ENCODE peak calls at places on chromosomes 16 and 17, in eight cellular contexts. U is suprapubic skin, J is GM10248, R is progenitor cell of endocrine pancreas, W is A549, C is lower leg skin, T is GM12865, D is astrocyte of the spinal cord. V is an unnamed sample.

GRCh38 chr17:20009052-20009301 is 182 bp upstream of the SPECC1 start:
- DNase-seq in U (no peak), J (no peak), R (no peak), W (peak), C (no peak), T (no peak), D (peak), V (no peak)

GRCh38 chr17:8075081-8075480 is 12.4 kb downstream of the ALOX12B start:
- DNase-seq in U (no peak), J (no peak), R (no peak), W (no peak), C (no peak), T (no peak), D (no peak), V (no peak)

GRCh38 chr17:27588354-27588753 is 42.6 kb upstream of the LGALS9 start:
- DNase-seq in U (no peak), J (no peak), R (no peak), W (no peak), C (no peak), T (no peak), D (no peak), V (no peak)

GRCh38 chr16:27083861-27084261 is 17.1 kb downstream of the C16orf82 start:
- DNase-seq in U (peak), J (no peak), R (no peak), W (no peak), C (no peak), T (no peak), D (no peak), V (no peak)

GRCh38 chr16:22203091-22203490 is 3.0 kb upstream of the EEF2K start:
- DNase-seq in U (no peak), J (no peak), R (no peak), W (no peak), C (no peak), T (no peak), D (no peak), V (no peak)

GRCh38 chr17:6524520-6524919 is 31.8 kb downstream of the PITPNM3 start:
- DNase-seq in U (no peak), J (no peak), R (no peak), W (peak), C (no peak), T (no peak), D (no peak), V (no peak)

GRCh38 chr17:76039121-76039520 is 12.0 kb upstream of the EVPL start:
- DNase-seq in U (no peak), J (no peak), R (no peak), W (no peak), C (no peak), T (no peak), D (peak), V (no peak)

GRCh38 chr16:1640261-1640956 is 28.2 kb downstream of the CRAMP1 start:
- DNase-seq in U (no peak), J (no peak), R (no peak), W (no peak), C (no peak), T (no peak), D (no peak), V (no peak)

GRCh38 chr17:75457047-75457654 is 716 bp downstream of the TMEM94 start:
- DNase-seq in U (no peak), J (no peak), R (no peak), W (no peak), C (no peak), T (peak), D (peak), V (no peak)

GRCh38 chr16:85843471-85844168 is 44.1 kb downstream of the COX4I1 start:
- DNase-seq in U (no peak), J (no peak), R (no peak), W (no peak), C (no peak), T (no peak), D (no peak), V (no peak)

GRCh38 chr17:35315283-35315682 is 58.1 kb downstream of the SLFN11 start:
- DNase-seq in U (no peak), J (no peak), R (no peak), W (no peak), C (peak), T (no peak), D (peak), V (no peak)

GRCh38 chr17:28372203-28372944 is 880 bp downstream of the SARM1 start:
- DNase-seq in U (no peak), J (peak), R (no peak), W (no peak), C (no peak), T (peak), D (peak), V (no peak)

GRCh38 chr16:305916-306315 is 23.0 kb downstream of the PDIA2 start:
- DNase-seq in U (no peak), J (no peak), R (no peak), W (no peak), C (no peak), T (no peak), D (no peak), V (no peak)

GRCh38 chr16:23148513-23149266 is 562 bp downstream of the USP31 start:
- DNase-seq in U (peak), J (peak), R (peak), W (peak), C (peak), T (peak), D (peak), V (peak)

GRCh38 chr16:23594186-23594585 is 1.9 kb downstream of the NDUFAB1 start:
- DNase-seq in U (no peak), J (no peak), R (no peak), W (no peak), C (no peak), T (no peak), D (no peak), V (no peak)

GRCh38 chr17:16872836-16873653 is 98.9 kb downstream of the TNFRSF13B start:
- DNase-seq in U (no peak), J (peak), R (peak), W (peak), C (no peak), T (peak), D (no peak), V (peak)

GRCh38 chr16:11084484-11085024 is 140.2 kb downstream of the CLEC16A start:
- DNase-seq in U (no peak), J (no peak), R (no peak), W (no peak), C (no peak), T (no peak), D (peak), V (no peak)

GRCh38 chr17:81681672-81682071 is 1.9 kb downstream of the ARL16 start:
- DNase-seq in U (peak), J (no peak), R (no peak), W (no peak), C (no peak), T (no peak), D (no peak), V (no peak)

GRCh38 chr17:43392397-43392796 is 6.4 kb upstream of the ARL4D start:
- DNase-seq in U (no peak), J (no peak), R (no peak), W (no peak), C (no peak), T (no peak), D (no peak), V (no peak)

GRCh38 chr16:15055141-15056053 is 477 bp downstream of the NTAN1 start:
- DNase-seq in U (peak), J (no peak), R (no peak), W (peak), C (peak), T (peak), D (peak), V (peak)

GRCh38 chr17:60174035-60174434 is 24.3 kb downstream of the CA4 start:
- DNase-seq in U (no peak), J (no peak), R (no peak), W (no peak), C (no peak), T (no peak), D (no peak), V (no peak)

GRCh38 chr17:10031606-10032005 is 126.5 kb upstream of the RCVRN start:
- DNase-seq in U (no peak), J (no peak), R (no peak), W (no peak), C (no peak), T (no peak), D (no peak), V (no peak)

GRCh38 chr16:89350701-89351380 is 133.3 kb downstream of the ZNF778 start:
- DNase-seq in U (no peak), J (no peak), R (no peak), W (no peak), C (no peak), T (no peak), D (no peak), V (no peak)

GRCh38 chr16:65697061-65697460 is 575.2 kb upstream of the CDH11 start:
- DNase-seq in U (no peak), J (no peak), R (no peak), W (no peak), C (no peak), T (no peak), D (no peak), V (no peak)
- TF ChIP-seq CTCF in U (no peak), J (no peak), R (no peak), W (no peak), C (no peak), T (no peak), D (peak), V (no peak)

DNA sequence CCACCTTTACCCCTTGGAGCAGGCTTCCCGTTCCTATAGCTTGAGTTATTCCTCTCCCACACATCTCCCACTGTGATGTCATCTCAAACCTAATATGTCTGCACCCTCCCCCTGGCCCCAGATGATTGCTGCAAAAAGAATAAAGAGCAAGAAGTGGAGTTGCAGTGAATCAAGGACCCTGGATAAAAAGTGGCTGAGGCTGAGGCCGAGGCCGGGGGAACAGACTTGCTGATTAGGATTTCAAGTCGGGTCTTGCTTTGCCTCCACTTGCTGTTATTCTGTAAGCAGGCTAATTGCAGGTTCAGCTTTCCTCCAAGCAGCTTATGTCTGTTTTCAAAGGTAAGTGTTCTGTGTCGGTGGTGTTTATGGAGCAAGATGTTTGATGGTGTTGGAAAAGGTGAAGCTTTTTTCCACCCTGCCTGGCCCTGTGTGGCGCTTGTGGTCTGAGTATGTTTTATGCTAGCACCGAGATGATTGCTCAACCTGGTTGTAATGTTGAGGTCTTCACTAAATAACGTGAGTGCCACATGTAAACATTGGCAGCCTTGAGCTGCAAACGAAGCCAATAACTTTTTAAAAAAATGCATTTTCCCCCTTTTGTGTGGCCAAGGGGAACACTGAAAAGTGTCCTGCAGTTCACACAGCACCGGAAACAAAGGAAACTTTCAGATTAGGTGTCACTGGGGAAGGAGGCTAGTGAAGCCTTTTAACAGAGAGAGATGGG is 15.4 kb downstream of the HS3ST3B1 start:
- DNase-seq in U (no peak), J (no peak), R (no peak), W (no peak), C (no peak), T (no peak), D (peak), V (no peak)
- TF ChIP-seq CTCF in U (no peak), J (no peak), R (no peak), W (no peak), C (no peak), T (no peak), D (no peak), V (no peak)

DNA sequence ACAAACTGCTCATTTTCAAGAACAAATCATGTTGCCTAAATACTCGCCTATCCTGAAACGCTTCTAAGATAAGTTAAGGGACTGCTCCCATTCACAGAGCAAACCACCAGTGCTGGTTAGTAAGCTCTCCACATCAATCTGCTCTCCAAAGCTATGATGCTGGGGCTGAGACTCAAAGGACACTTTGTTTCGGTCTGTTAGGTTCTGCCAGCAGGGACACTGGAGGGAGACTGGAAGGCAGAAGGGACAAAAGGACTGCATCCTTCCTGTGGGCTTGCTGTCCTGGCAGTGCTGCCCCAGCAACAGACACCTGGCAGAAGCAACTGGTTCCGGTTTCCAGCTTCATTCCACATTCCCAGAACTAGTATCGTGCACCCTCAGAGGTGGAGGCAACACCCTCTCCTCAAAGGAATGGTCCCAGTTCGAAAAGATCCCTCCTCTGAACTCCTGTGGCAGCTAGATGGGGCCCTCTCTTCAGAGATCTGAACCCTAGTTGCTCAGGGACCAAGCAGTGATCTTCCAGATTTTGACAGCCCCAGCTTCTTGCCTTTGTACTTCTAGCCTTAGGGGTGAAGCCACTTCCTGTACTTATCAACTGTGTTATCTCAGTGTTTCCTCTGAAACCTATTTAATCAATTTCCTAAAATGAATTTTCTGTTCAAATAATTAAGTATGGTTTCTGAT is 73.4 kb upstream of the GSG1L start:
- DNase-seq in U (no peak), J (no peak), R (no peak), W (no peak), C (no peak), T (no peak), D (no peak), V (peak)
- TF ChIP-seq CTCF in U (no peak), J (no peak), R (no peak), W (no peak), C (no peak), T (no peak), D (no peak), V (no peak)

DNA sequence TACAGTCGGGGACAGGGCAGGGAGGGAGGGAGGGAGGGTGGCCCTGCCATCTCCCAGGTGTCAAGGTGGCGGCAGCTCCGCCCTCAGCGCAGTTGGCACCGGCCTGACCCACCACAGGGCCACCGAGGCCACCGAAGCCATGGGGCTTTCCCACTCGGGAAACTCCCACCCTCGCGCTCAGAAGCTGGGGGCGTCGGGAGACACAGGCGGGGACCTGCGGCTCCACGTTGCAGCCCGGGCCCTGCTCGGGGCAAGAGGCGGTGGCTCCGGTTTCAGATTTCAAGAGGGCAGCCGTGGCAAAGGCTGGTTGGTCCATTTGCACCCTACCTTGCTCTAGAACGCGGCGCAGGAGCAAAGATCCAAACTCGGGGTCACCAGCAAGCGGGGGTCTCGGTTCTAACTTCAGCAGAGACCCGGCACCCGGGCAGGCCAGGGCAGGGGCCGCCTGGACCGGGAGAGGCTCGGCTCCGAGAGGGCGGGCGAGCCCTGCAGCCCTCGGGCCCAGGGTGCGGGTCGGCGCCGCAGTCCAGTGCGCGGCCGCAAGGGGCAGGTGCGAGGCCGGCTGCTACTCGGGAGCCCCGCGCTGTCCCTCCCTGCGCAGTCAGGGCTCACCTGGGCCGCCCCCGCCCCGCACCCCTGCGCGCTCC is 412 bp downstream of the CYB561 start:
- DNase-seq in U (no peak), J (peak), R (no peak), W (peak), C (no peak), T (peak), D (no peak), V (peak)
- TF ChIP-seq CTCF in U (peak), J (peak), R (peak), W (peak), C (no peak), T (peak), D (peak), V (peak)

GRCh38 chr16:70612931-70613330 is 33.4 kb upstream of the IL34 start:
- DNase-seq in U (no peak), J (no peak), R (no peak), W (no peak), C (no peak), T (no peak), D (no peak), V (no peak)

GRCh38 chr16:70608516-70608915 is 37.8 kb upstream of the IL34 start:
- DNase-seq in U (no peak), J (no peak), R (no peak), W (no peak), C (no peak), T (no peak), D (no peak), V (no peak)

GRCh38 chr16:70611785-70612303 is 34.5 kb upstream of the IL34 start:
- DNase-seq in U (no peak), J (no peak), R (no peak), W (no peak), C (no peak), T (no peak), D (no peak), V (no peak)

GRCh38 chr16:70611224-70611598 is 35.1 kb upstream of the IL34 start:
- DNase-seq in U (no peak), J (no peak), R (no peak), W (no peak), C (no peak), T (no peak), D (no peak), V (no peak)

GRCh38 chr16:70610273-70611223 is 35.8 kb upstream of the IL34 start:
- DNase-seq in U (no peak), J (no peak), R (no peak), W (no peak), C (no peak), T (no peak), D (no peak), V (no peak)
- TF ChIP-seq CTCF in U (no peak), J (no peak), R (no peak), W (no peak), C (no peak), T (no peak), D (no peak), V (no peak)

DNA sequence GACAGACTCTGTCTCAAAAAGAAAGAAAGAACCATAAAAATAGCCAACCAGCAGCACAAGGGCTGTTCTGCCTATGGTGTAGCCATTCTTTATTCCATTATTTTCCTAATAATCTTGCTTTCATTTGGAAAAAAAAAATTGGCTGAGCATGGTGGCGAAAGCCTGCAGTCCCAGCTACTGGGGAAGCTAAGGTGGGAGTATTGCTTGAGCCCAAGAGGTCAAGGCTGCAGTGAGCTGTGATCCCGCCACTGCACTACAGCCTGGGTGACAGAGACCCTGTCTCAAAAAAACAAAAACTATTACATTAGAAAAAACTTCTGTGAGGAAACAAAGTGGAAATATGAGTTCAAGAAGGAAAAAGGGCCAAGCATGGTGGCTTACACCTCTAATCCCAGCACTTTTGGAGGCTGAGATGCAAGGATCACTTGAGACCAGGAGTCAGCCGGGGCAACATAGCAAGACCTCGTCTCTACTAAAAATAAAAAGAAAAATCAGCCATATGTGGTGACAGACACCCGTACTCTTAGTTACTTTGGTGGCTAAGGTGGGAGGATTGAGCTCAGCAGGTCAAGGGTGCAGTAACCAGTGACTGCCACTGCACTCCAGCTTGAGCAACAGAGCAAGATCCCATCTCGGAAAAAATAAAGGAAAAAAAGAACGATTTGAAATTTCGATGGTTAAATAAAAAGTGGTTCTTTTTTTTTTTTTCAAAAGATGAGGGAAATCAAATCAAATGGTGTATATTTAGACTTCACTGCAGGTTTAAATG is 2.5 kb downstream of the DCAKD start:
- DNase-seq in U (no peak), J (no peak), R (no peak), W (peak), C (no peak), T (no peak), D (no peak), V (no peak)
- TF ChIP-seq CTCF in U (peak), J (no peak), R (peak), W (peak), C (no peak), T (peak), D (no peak), V (peak)

DNA sequence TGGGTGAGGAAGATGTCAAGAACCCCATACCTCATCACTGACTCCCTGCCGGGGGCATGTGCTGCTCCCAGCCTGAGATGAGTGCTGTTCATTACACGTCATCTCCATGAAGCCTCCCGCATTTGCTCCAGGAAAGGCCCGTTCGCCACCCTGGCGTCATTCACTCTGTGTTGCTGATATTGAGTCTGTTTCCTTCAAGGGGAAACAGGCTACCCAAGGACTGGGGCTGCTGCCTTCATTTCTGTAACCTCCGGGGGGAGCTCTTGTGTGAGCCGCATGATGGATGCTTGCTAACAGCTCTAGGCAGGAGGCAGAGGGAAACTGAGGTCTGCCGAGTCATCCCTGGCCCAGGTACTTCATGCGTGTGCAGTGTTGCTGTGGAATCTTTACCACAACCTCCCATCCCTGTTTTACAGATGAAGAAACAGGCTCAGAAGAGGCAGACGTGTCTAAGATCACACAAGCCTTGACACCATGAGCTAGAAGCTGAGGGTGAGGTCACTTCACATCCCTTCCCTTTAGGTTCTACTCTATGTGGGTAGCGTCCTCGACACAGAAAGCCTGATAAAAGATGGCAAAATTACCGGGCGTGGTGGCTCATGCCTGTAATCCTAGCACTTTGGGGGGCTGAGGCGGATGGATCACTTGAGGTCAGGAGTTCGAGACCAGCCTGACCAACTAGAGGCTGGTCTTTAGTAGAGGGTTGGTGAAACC is 3.5 kb upstream of the ARMC5 start:
- DNase-seq in U (no peak), J (peak), R (no peak), W (no peak), C (no peak), T (no peak), D (no peak), V (peak)
- TF ChIP-seq CTCF in U (no peak), J (peak), R (peak), W (peak), C (no peak), T (peak), D (peak), V (peak)